ENCODE peak calls at places on chromosomes 16 and 17, in nine cellular contexts. W is activated CD4-positive, alpha-beta T cell treated with anti-CD3 and anti-CD28 coated beads, Interleukin-2, amount 10 ng/mL, durations not matched to agents 24 days and 14 days; H is SK-N-DZ; Y is mucosa of gallbladder; I is progenitor cell of endocrine pancreas; T is smooth muscle cell of the brain vasculature; L is effector memory CD8-positive, alpha-beta T cell; U is neural crest cell; Z is Calu3. A is an unnamed sample.

GRCh38 chr16:19601083-19601976 is 45.8 kb downstream of the VPS35L start:
- DNase-seq in Z (peak), T (no peak), W (peak), I (no peak), H (peak), U (peak), Y (no peak), L (peak), A (no peak)

GRCh38 chr16:27235055-27235937 is 32.0 kb downstream of the KDM8 start:
- DNase-seq in T (peak), H (peak), W (peak), Y (peak), I (no peak), Z (peak), U (peak), L (peak), A (peak)

GRCh38 chr16:31134091-31134571 is 1.4 kb downstream of the PRSS8 start:
- DNase-seq in Y (no peak), U (no peak), H (no peak), I (no peak), Z (peak), L (no peak), W (no peak), T (no peak), A (no peak)

GRCh38 chr16:86631441-86631840 is 53.1 kb downstream of the FOXL1 start:
- DNase-seq in U (no peak), Y (peak), L (no peak), Z (peak), H (no peak), I (no peak), T (no peak), W (no peak), A (no peak)

GRCh38 chr17:3012926-3013581 is 50.4 kb downstream of the OR1D5 start:
- DNase-seq in H (peak), I (peak), Z (peak), L (peak), Y (peak), W (peak), U (peak), T (no peak), A (peak)

GRCh38 chr16:58035356-58036170 is 10.0 kb downstream of the MMP15 start:
- DNase-seq in T (no peak), Z (no peak), H (peak), L (no peak), U (no peak), W (no peak), I (no peak), Y (no peak), A (no peak)

GRCh38 chr16:70793851-70794502 is 7.0 kb downstream of the VAC14 start:
- DNase-seq in H (no peak), Z (no peak), L (no peak), U (no peak), I (no peak), W (no peak), Y (no peak), T (no peak), A (no peak)

GRCh38 chr16:84177740-84178070 is 9.2 kb downstream of the TAF1C start:
- DNase-seq in U (no peak), W (no peak), Y (no peak), L (no peak), I (no peak), T (no peak), H (no peak), Z (no peak), A (peak)

GRCh38 chr17:42518046-42518754 is 17.8 kb upstream of the NAGLU start:
- DNase-seq in Z (peak), U (no peak), W (no peak), H (no peak), T (no peak), Y (peak), L (no peak), I (no peak), A (peak)

GRCh38 chr16:87855852-87856715 is 13.2 kb downstream of the SLC7A5 start:
- DNase-seq in T (no peak), L (no peak), W (peak), Z (peak), Y (peak), I (no peak), U (no peak), H (no peak), A (no peak)

GRCh38 chr16:85623997-85624601 is 11.0 kb downstream of the GSE1 start:
- DNase-seq in H (no peak), L (no peak), T (no peak), U (no peak), Z (no peak), W (no peak), Y (no peak), I (no peak), A (no peak)

GRCh38 chr17:58688521-58688920 is 3.3 kb downstream of the TEX14 start:
- DNase-seq in T (no peak), Z (no peak), H (no peak), U (no peak), L (no peak), W (no peak), Y (no peak), I (no peak), A (no peak)

GRCh38 chr17:57440522-57441269 is 184.4 kb downstream of the MSI2 start:
- DNase-seq in W (peak), Y (peak), T (peak), L (peak), U (peak), Z (peak), H (peak), I (peak), A (peak)

GRCh38 chr16:4200000-4200780 is 41.7 kb downstream of the SRL start:
- DNase-seq in U (peak), L (no peak), I (peak), Z (peak), H (peak), W (peak), Y (peak), T (no peak), A (peak)

GRCh38 chr17:48520631-48521045 is 10.2 kb downstream of the HOXB1 start:
- DNase-seq in U (no peak), W (no peak), L (no peak), Y (no peak), Z (no peak), T (no peak), I (no peak), H (no peak), A (no peak)

GRCh38 chr16:11135167-11135973 is 120.6 kb downstream of the SOCS1 start:
- DNase-seq in U (no peak), L (no peak), I (no peak), T (no peak), Z (no peak), W (no peak), H (no peak), Y (no peak), A (peak)

GRCh38 chr16:64236351-64236750 is 885.5 kb downstream of the CDH11 start:
- DNase-seq in T (no peak), Y (no peak), Z (no peak), H (no peak), L (no peak), U (no peak), W (no peak), I (no peak), A (no peak)

GRCh38 chr17:2875608-2876007 is 79.4 kb downstream of the RAP1GAP2 start:
- DNase-seq in U (no peak), H (no peak), Y (no peak), W (no peak), Z (no peak), I (no peak), T (no peak), L (no peak), A (no peak)

GRCh38 chr17:70881093-70881492 is 711.8 kb downstream of the KCNJ2 start:
- DNase-seq in H (no peak), W (no peak), Z (no peak), T (no peak), I (no peak), Y (no peak), L (no peak), U (no peak), A (no peak)

GRCh38 chr17:19383681-19384470 is 3.1 kb downstream of the MFAP4 start:
- DNase-seq in H (no peak), T (no peak), U (no peak), L (no peak), W (no peak), Y (no peak), Z (no peak), I (no peak), A (peak)

GRCh38 chr16:88348377-88349152 is 34.2 kb upstream of the ZNF469 start:
- DNase-seq in Z (no peak), W (no peak), U (no peak), Y (no peak), T (no peak), I (no peak), L (no peak), H (no peak), A (no peak)

GRCh38 chr16:84874983-84875382 is 55.2 kb downstream of the CRISPLD2 start:
- DNase-seq in L (no peak), Z (no peak), T (no peak), Y (no peak), I (no peak), U (no peak), H (no peak), W (no peak), A (no peak)

GRCh38 chr16:88582912-88583575 is 12.8 kb downstream of the ZC3H18 start:
- DNase-seq in Z (no peak), T (no peak), L (no peak), U (no peak), Y (no peak), W (no peak), I (no peak), H (no peak), A (no peak)

GRCh38 chr17:79695293-79696158 is 35.2 kb upstream of the ENPP7 start:
- DNase-seq in L (no peak), Z (no peak), W (no peak), Y (peak), T (peak), U (no peak), I (no peak), H (no peak), A (peak)

GRCh38 chr17:41539071-41539492 is 11.0 kb upstream of the KRT19 start:
- DNase-seq in U (no peak), T (no peak), H (no peak), L (no peak), Z (no peak), W (no peak), I (no peak), Y (no peak), A (peak)

GRCh38 chr16:55222436-55222835 is 101.6 kb upstream of the IRX6 start:
- DNase-seq in H (no peak), Z (no peak), Y (no peak), L (no peak), I (no peak), U (no peak), W (no peak), T (no peak), A (no peak)

GRCh38 chr16:54817432-54817831 is 113.2 kb upstream of the IRX5 start:
- DNase-seq in Z (peak), H (no peak), W (no peak), U (no peak), I (no peak), T (no peak), Y (no peak), L (no peak), A (peak)

GRCh38 chr16:55039931-55040330 is 109.3 kb downstream of the IRX5 start:
- DNase-seq in I (no peak), U (no peak), H (no peak), T (no peak), W (no peak), L (no peak), Z (no peak), Y (no peak), A (no peak)

GRCh38 chr17:82350182-82351030 is 8.6 kb upstream of the TEX19 start:
- DNase-seq in Z (no peak), L (no peak), W (peak), U (no peak), H (no peak), T (no peak), I (no peak), Y (no peak), A (no peak)

GRCh38 chr16:22189473-22190168 is 16.5 kb upstream of the EEF2K start:
- DNase-seq in I (no peak), Y (peak), H (peak), L (peak), Z (peak), W (peak), T (no peak), U (no peak), A (peak)